ENCODE peak calls at places on chromosomes 6 and 20, in eight cellular contexts. Y is A549, I is Panc1, M is HL-60, P is K562, G is SK-N-SH, L is GM23338, H is HepG2. E is an unnamed sample.
A peak's percentile ranks its signal among the peaks of the same experiment; 100 is the strongest.

GRCh38 chr6:73648166-73648565 is 5.6 kb downstream of the SLC17A5 start:
- DNase-seq in H (peak; percentile 26), Y (no peak), L (no peak), P (no peak), M (no peak), G (no peak), I (no peak), E (no peak)

GRCh38 chr6:163133017-163133416 is 281.5 kb upstream of the QKI start:
- DNase-seq in M (no peak), P (peak; percentile 26), L (peak; percentile 28), G (no peak), H (no peak), I (no peak), Y (no peak), E (no peak)

GRCh38 chr6:13760948-13761347 is 49.3 kb upstream of the RANBP9 start:
- DNase-seq in M (peak; percentile 11), L (no peak), Y (no peak), P (no peak), G (no peak), H (no peak), I (no peak), E (no peak)

GRCh38 chr6:143406673-143407072 is 43.8 kb downstream of the ADAT2 start:
- DNase-seq in Y (no peak), M (no peak), P (no peak), L (no peak), G (no peak), I (no peak), H (no peak), E (no peak)

GRCh38 chr6:157670466-157671186 is 152.4 kb upstream of the SNX9 start:
- DNase-seq in H (no peak), G (no peak), M (peak; percentile 27), Y (no peak), P (no peak), L (no peak), I (no peak), E (no peak)

GRCh38 chr6:139839506-139840156 is 465.2 kb upstream of the CITED2 start:
- DNase-seq in P (peak; percentile 20), Y (no peak), L (no peak), M (peak; percentile 69), G (no peak), H (no peak), I (no peak), E (no peak)

GRCh38 chr6:11685411-11686093 is 93.1 kb downstream of the ADTRP start:
- DNase-seq in M (no peak), H (peak; percentile 9), I (no peak), G (no peak), Y (peak; percentile 79), P (no peak), L (no peak), E (peak; percentile 36)

GRCh38 chr20:59376109-59376841 is 75.9 kb downstream of the EDN3 start:
- DNase-seq in L (no peak), P (no peak), I (no peak), Y (no peak), G (no peak), H (no peak), M (no peak), E (no peak)

GRCh38 chr6:117167520-117168271 is 97.7 kb upstream of the VGLL2 start:
- DNase-seq in H (no peak), Y (peak; percentile 1), L (peak; percentile 48), G (no peak), I (no peak), M (no peak), P (no peak), E (peak; percentile 6)

GRCh38 chr6:7479801-7480266 is 61.6 kb upstream of the DSP start:
- DNase-seq in L (no peak), Y (peak; percentile 79), G (no peak), M (no peak), P (no peak), H (no peak), I (no peak), E (peak; percentile 51)

GRCh38 chr6:89984926-89985743 is 90.9 kb downstream of the GJA10 start:
- DNase-seq in I (no peak), L (no peak), G (peak; percentile 83), P (peak; percentile 40), M (no peak), H (no peak), Y (no peak), E (no peak)

GRCh38 chr20:24773751-24774201 is 175.3 kb upstream of the CST7 start:
- DNase-seq in Y (peak; percentile 73), M (no peak), L (no peak), P (no peak), I (no peak), G (no peak), H (no peak), E (no peak)

GRCh38 chr6:39451831-39452230 is 129.3 kb upstream of the KCNK16 start:
- DNase-seq in P (peak; percentile 32), Y (peak; percentile 1), M (no peak), I (peak; percentile 8), H (no peak), G (no peak), L (peak; percentile 42), E (peak; percentile 12)

GRCh38 chr6:39446909-39447308 is 124.4 kb upstream of the KCNK16 start:
- DNase-seq in M (no peak), P (no peak), L (no peak), G (no peak), I (no peak), Y (no peak), H (no peak), E (no peak)

GRCh38 chr6:39452306-39452705 is 129.8 kb upstream of the KCNK16 start:
- DNase-seq in G (no peak), H (no peak), M (no peak), P (no peak), Y (no peak), L (no peak), I (no peak), E (no peak)

GRCh38 chr6:39445667-39446066 is 123.2 kb upstream of the KCNK16 start:
- DNase-seq in L (no peak), Y (no peak), I (no peak), P (no peak), H (no peak), M (no peak), G (no peak), E (no peak)

GRCh38 chr6:39449022-39449421 is 126.5 kb upstream of the KCNK16 start:
- DNase-seq in Y (no peak), M (no peak), H (no peak), G (no peak), P (no peak), L (no peak), I (no peak), E (no peak)
- TF ChIP-seq REST in Y (no peak), M (no peak), H (no peak), G (no peak), P (no peak), L (no peak), I (no peak), E (no peak)

GRCh38 chr6:131257104-131257503 is 121.8 kb downstream of the AKAP7 start:
- DNase-seq in G (no peak), M (no peak), Y (no peak), I (no peak), P (no peak), H (no peak), L (no peak), E (no peak)

GRCh38 chr6:131255911-131256310 is 120.6 kb downstream of the AKAP7 start:
- DNase-seq in Y (no peak), H (no peak), M (no peak), P (no peak), G (no peak), L (no peak), I (no peak), E (no peak)

GRCh38 chr6:131258010-131258652 is 122.9 kb downstream of the AKAP7 start:
- DNase-seq in L (no peak), Y (peak; percentile 13), H (no peak), G (no peak), M (no peak), P (no peak), I (no peak), E (no peak)

GRCh38 chr6:131262060-131262459 is 126.8 kb downstream of the AKAP7 start:
- DNase-seq in I (no peak), P (no peak), G (no peak), H (peak; percentile 23), M (no peak), L (no peak), Y (no peak), E (peak; percentile 3)

GRCh38 chr6:131258816-131259476 is 123.7 kb downstream of the AKAP7 start:
- DNase-seq in I (no peak), Y (peak; percentile 24), H (no peak), M (no peak), G (no peak), L (no peak), P (no peak), E (peak; percentile 26)
- TF ChIP-seq REST in I (no peak), Y (no peak), H (no peak), M (no peak), G (no peak), L (no peak), P (no peak), E (no peak)

DNA sequence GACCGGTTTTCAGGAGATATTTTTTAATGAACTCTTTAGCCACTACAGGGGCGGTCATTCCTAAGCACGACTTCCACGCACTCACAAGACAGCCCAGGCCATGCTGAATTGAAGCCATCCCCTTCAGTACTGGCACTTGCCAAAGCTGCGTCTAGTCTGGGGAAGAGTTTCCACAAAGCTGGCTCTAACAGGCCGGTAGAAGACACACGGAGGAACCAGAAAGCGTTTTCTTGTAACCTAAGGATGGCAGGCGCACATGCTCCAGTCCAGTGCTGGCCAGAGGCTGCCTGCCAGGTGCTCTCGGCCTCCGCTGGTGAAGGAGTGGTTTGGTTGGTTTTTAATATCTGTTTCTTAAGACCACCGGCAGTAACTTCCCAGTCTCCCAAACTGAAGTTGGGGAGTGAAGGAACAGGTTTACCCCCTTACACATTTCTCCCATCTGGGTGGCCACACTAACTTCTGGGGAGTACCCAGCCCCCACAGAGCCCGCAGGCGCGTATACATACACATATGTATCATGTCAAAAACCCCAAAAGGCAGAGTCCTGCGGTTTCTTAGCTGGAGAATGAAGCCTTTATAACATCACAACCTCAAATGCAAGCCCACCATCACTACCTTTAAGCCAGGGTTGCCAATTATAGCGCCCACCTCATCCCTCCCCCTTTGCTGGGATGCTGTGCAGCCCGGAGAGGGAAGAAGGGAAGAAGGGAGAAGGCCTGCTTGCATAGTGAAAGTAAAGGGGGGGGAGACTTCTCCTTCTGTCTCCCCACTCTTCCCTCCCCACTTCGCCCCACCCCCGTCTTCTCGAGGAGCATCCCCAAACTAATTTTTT is 1.2 kb downstream of the TRERF1 start:
- DNase-seq in G (no peak), P (no peak), Y (no peak), M (peak; percentile 61), I (no peak), H (no peak), L (peak; percentile 43), E (no peak)
- TF ChIP-seq REST in G (no peak), P (no peak), Y (no peak), M (no peak), I (no peak), H (no peak), L (no peak), E (no peak)

DNA sequence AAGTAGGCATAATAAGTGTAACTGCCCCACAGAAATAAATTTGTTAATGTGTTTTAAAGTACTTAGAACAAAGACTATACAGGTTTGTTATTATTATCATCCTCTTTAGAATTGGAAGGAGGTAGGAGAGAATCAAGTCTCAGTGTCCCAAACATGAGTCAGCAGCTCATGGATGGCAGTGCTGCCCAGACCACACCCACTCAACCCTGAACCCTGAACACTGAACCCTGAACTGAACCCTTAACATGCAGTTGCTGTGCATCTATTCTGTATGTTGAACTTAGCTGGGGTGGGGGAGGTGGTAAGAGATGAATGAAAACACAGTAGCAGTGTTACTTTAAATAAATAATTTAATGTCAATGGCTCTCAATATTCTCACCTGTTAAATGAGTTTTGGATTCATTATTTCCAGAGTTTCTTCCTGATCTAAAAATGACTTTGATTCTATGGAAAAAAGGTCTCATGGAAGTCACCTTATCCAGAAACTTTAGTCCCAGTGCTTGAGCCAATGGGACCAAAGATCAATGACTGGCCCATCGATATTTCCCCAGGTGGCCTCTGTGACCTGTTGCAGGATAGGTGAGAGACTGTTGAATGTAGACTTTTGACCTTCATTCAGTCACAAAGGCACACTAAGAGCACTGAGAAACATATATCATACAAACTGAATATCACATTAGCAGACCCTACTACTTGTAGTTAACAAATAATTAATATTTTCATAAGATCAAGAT is 3.1 kb upstream of the ANKRD66 start:
- DNase-seq in Y (no peak), G (no peak), M (no peak), P (no peak), I (no peak), L (no peak), H (no peak), E (no peak)
- TF ChIP-seq REST in Y (no peak), G (no peak), M (no peak), P (no peak), I (no peak), L (no peak), H (no peak), E (no peak)